ENCODE peak calls at places on chromosomes 3 and 15, in seven cellular contexts. One of them, this sample, is unnamed.

GRCh38 chr3:39281533-39281932 is 1.7 kb upstream of the CX3CR1 start:
- DNase-seq in neural crest cell: no peak
- DNase-seq in GF-D8: no peak
- DNase-seq in NCI-H748 treated with DMSO at 0.1 percent for 48 hours: no peak
- DNase-seq in stimulated activated CD4-positive, alpha-beta T cell treated with anti-CD3 and anti-CD28 coated beads, Interleukin-4, amount 100 ng/mL, for 4 hours: no peak
- DNase-seq in B cell: no peak
- DNase-seq in lower lobe of right lung: no peak
- DNase-seq in this sample: no peak

GRCh38 chr3:129577925-129578742 is 28.3 kb downstream of the PLXND1 start:
- DNase-seq in GF-D8: peak
- DNase-seq in B cell: peak
- DNase-seq in neural crest cell: no peak
- DNase-seq in NCI-H748 treated with DMSO at 0.1 percent for 48 hours: no peak
- DNase-seq in lower lobe of right lung: peak
- DNase-seq in stimulated activated CD4-positive, alpha-beta T cell treated with anti-CD3 and anti-CD28 coated beads, Interleukin-4, amount 100 ng/mL, for 4 hours: no peak
- DNase-seq in this sample: no peak

GRCh38 chr15:34239151-34239761 is 14.4 kb downstream of the EMC4 start:
- DNase-seq in neural crest cell: no peak
- DNase-seq in NCI-H748 treated with DMSO at 0.1 percent for 48 hours: no peak
- DNase-seq in stimulated activated CD4-positive, alpha-beta T cell treated with anti-CD3 and anti-CD28 coated beads, Interleukin-4, amount 100 ng/mL, for 4 hours: peak
- DNase-seq in GF-D8: no peak
- DNase-seq in lower lobe of right lung: no peak
- DNase-seq in B cell: no peak
- DNase-seq in this sample: no peak

GRCh38 chr15:23645379-23646164 is 2.1 kb downstream of the MAGEL2 start:
- DNase-seq in GF-D8: no peak
- DNase-seq in lower lobe of right lung: no peak
- DNase-seq in B cell: no peak
- DNase-seq in neural crest cell: peak
- DNase-seq in stimulated activated CD4-positive, alpha-beta T cell treated with anti-CD3 and anti-CD28 coated beads, Interleukin-4, amount 100 ng/mL, for 4 hours: no peak
- DNase-seq in NCI-H748 treated with DMSO at 0.1 percent for 48 hours: no peak
- DNase-seq in this sample: no peak

GRCh38 chr3:23094890-23095462 is 108.2 kb upstream of the UBE2E2 start:
- DNase-seq in B cell: no peak
- DNase-seq in NCI-H748 treated with DMSO at 0.1 percent for 48 hours: peak
- DNase-seq in GF-D8: no peak
- DNase-seq in lower lobe of right lung: no peak
- DNase-seq in stimulated activated CD4-positive, alpha-beta T cell treated with anti-CD3 and anti-CD28 coated beads, Interleukin-4, amount 100 ng/mL, for 4 hours: no peak
- DNase-seq in neural crest cell: no peak
- DNase-seq in this sample: no peak

GRCh38 chr3:53083496-53083895 is 37.6 kb upstream of the SFMBT1 start:
- DNase-seq in B cell: no peak
- DNase-seq in neural crest cell: no peak
- DNase-seq in GF-D8: no peak
- DNase-seq in NCI-H748 treated with DMSO at 0.1 percent for 48 hours: no peak
- DNase-seq in stimulated activated CD4-positive, alpha-beta T cell treated with anti-CD3 and anti-CD28 coated beads, Interleukin-4, amount 100 ng/mL, for 4 hours: no peak
- DNase-seq in lower lobe of right lung: no peak
- DNase-seq in this sample: no peak

GRCh38 chr3:188262913-188263683 is 109.1 kb downstream of the LPP start:
- DNase-seq in stimulated activated CD4-positive, alpha-beta T cell treated with anti-CD3 and anti-CD28 coated beads, Interleukin-4, amount 100 ng/mL, for 4 hours: no peak
- DNase-seq in B cell: no peak
- DNase-seq in GF-D8: no peak
- DNase-seq in lower lobe of right lung: no peak
- DNase-seq in NCI-H748 treated with DMSO at 0.1 percent for 48 hours: no peak
- DNase-seq in neural crest cell: peak
- DNase-seq in this sample: no peak

GRCh38 chr3:122063908-122064307 is 8.7 kb downstream of the CD86 start:
- DNase-seq in B cell: no peak
- DNase-seq in stimulated activated CD4-positive, alpha-beta T cell treated with anti-CD3 and anti-CD28 coated beads, Interleukin-4, amount 100 ng/mL, for 4 hours: no peak
- DNase-seq in neural crest cell: no peak
- DNase-seq in NCI-H748 treated with DMSO at 0.1 percent for 48 hours: no peak
- DNase-seq in GF-D8: no peak
- DNase-seq in lower lobe of right lung: no peak
- DNase-seq in this sample: no peak

GRCh38 chr3:80192871-80193270 is 425.1 kb upstream of the ROBO1 start:
- DNase-seq in neural crest cell: no peak
- DNase-seq in lower lobe of right lung: no peak
- DNase-seq in B cell: no peak
- DNase-seq in stimulated activated CD4-positive, alpha-beta T cell treated with anti-CD3 and anti-CD28 coated beads, Interleukin-4, amount 100 ng/mL, for 4 hours: no peak
- DNase-seq in GF-D8: no peak
- DNase-seq in NCI-H748 treated with DMSO at 0.1 percent for 48 hours: no peak
- DNase-seq in this sample: no peak

GRCh38 chr3:144351968-144352367 is 380.3 kb downstream of the DIPK2A start:
- DNase-seq in B cell: no peak
- DNase-seq in NCI-H748 treated with DMSO at 0.1 percent for 48 hours: no peak
- DNase-seq in lower lobe of right lung: no peak
- DNase-seq in GF-D8: no peak
- DNase-seq in neural crest cell: no peak
- DNase-seq in stimulated activated CD4-positive, alpha-beta T cell treated with anti-CD3 and anti-CD28 coated beads, Interleukin-4, amount 100 ng/mL, for 4 hours: no peak
- DNase-seq in this sample: no peak

GRCh38 chr3:18772699-18773305 is 347.7 kb upstream of the SATB1 start:
- DNase-seq in neural crest cell: no peak
- DNase-seq in B cell: no peak
- DNase-seq in stimulated activated CD4-positive, alpha-beta T cell treated with anti-CD3 and anti-CD28 coated beads, Interleukin-4, amount 100 ng/mL, for 4 hours: no peak
- DNase-seq in lower lobe of right lung: no peak
- DNase-seq in GF-D8: no peak
- DNase-seq in NCI-H748 treated with DMSO at 0.1 percent for 48 hours: no peak
- DNase-seq in this sample: no peak

GRCh38 chr3:130901463-130902204 is 7.8 kb downstream of the ATP2C1 start:
- DNase-seq in lower lobe of right lung: no peak
- DNase-seq in B cell: no peak
- DNase-seq in stimulated activated CD4-positive, alpha-beta T cell treated with anti-CD3 and anti-CD28 coated beads, Interleukin-4, amount 100 ng/mL, for 4 hours: no peak
- DNase-seq in GF-D8: no peak
- DNase-seq in NCI-H748 treated with DMSO at 0.1 percent for 48 hours: no peak
- DNase-seq in neural crest cell: no peak
- DNase-seq in this sample: no peak

GRCh38 chr15:52326758-52327157 is 31.2 kb upstream of the MYO5C start:
- DNase-seq in neural crest cell: no peak
- DNase-seq in GF-D8: no peak
- DNase-seq in NCI-H748 treated with DMSO at 0.1 percent for 48 hours: no peak
- DNase-seq in stimulated activated CD4-positive, alpha-beta T cell treated with anti-CD3 and anti-CD28 coated beads, Interleukin-4, amount 100 ng/mL, for 4 hours: no peak
- DNase-seq in lower lobe of right lung: no peak
- DNase-seq in B cell: no peak
- DNase-seq in this sample: no peak

GRCh38 chr15:100383302-100384107 is 41.7 kb upstream of the ADAMTS17 start:
- DNase-seq in neural crest cell: no peak
- DNase-seq in B cell: no peak
- DNase-seq in GF-D8: peak
- DNase-seq in stimulated activated CD4-positive, alpha-beta T cell treated with anti-CD3 and anti-CD28 coated beads, Interleukin-4, amount 100 ng/mL, for 4 hours: no peak
- DNase-seq in NCI-H748 treated with DMSO at 0.1 percent for 48 hours: no peak
- DNase-seq in lower lobe of right lung: no peak
- DNase-seq in this sample: no peak

GRCh38 chr3:195209836-195210551 is 61.0 kb downstream of the XXYLT1 start:
- DNase-seq in NCI-H748 treated with DMSO at 0.1 percent for 48 hours: no peak
- DNase-seq in stimulated activated CD4-positive, alpha-beta T cell treated with anti-CD3 and anti-CD28 coated beads, Interleukin-4, amount 100 ng/mL, for 4 hours: no peak
- DNase-seq in lower lobe of right lung: no peak
- DNase-seq in neural crest cell: no peak
- DNase-seq in B cell: no peak
- DNase-seq in GF-D8: no peak
- DNase-seq in this sample: no peak

GRCh38 chr3:24259901-24260512 is 234.6 kb downstream of the THRB start:
- DNase-seq in GF-D8: no peak
- DNase-seq in neural crest cell: no peak
- DNase-seq in NCI-H748 treated with DMSO at 0.1 percent for 48 hours: no peak
- DNase-seq in stimulated activated CD4-positive, alpha-beta T cell treated with anti-CD3 and anti-CD28 coated beads, Interleukin-4, amount 100 ng/mL, for 4 hours: no peak
- DNase-seq in B cell: no peak
- DNase-seq in lower lobe of right lung: no peak
- DNase-seq in this sample: no peak

This sample was measured in chondrocyte.